ENCODE peak calls at places on chromosomes 2 and 18, in five cellular contexts. Q, X, O, V and T are unnamed samples.

GRCh38 chr2:48530033-48530804 is at the start of gene STON1:
- DNase-seq in O (peak; percentile 64), Q (peak; percentile 25), V (no peak), X (peak; percentile 32), T (no peak)

GRCh38 chr18:32775628-32776027 is 2.8 kb upstream of the KLHL14 start:
- DNase-seq in Q (no peak), O (no peak), X (no peak), V (no peak), T (no peak)

GRCh38 chr2:23454501-23455120 is 69.6 kb downstream of the KLHL29 start:
- DNase-seq in Q (no peak), O (no peak), X (no peak), V (no peak), T (no peak)

GRCh38 chr2:98455494-98455976 is 10.9 kb downstream of the INPP4A start:
- DNase-seq in O (no peak), V (peak; percentile 68), Q (peak; percentile 64), X (no peak), T (no peak)

GRCh38 chr2:195737531-195738162 is 80.6 kb downstream of the SLC39A10 start:
- DNase-seq in Q (peak; percentile 56), X (no peak), V (no peak), O (no peak), T (no peak)

GRCh38 chr2:239201531-239201876 is 199.3 kb downstream of the HDAC4 start:
- DNase-seq in Q (no peak), O (no peak), V (no peak), X (no peak), T (no peak)

GRCh38 chr2:177728920-177729319 is 336.3 kb downstream of the AGPS start:
- DNase-seq in V (no peak), O (no peak), X (no peak), Q (no peak), T (no peak)

GRCh38 chr2:5195636-5196035 is 496.5 kb upstream of the SOX11 start:
- DNase-seq in Q (no peak), V (no peak), X (no peak), O (no peak), T (no peak)

GRCh38 chr2:57516740-57517340 is 529.8 kb upstream of the VRK2 start:
- DNase-seq in Q (peak; percentile 47), X (peak; percentile 28), V (peak; percentile 7), O (peak; percentile 24), T (peak; percentile 36)

GRCh38 chr18:80157708-80158343 is 48.8 kb downstream of the ADNP2 start:
- DNase-seq in O (peak; percentile 74), V (peak; percentile 27), X (peak; percentile 21), Q (peak; percentile 74), T (peak; percentile 57)

GRCh38 chr18:53864758-53865157 is 359.7 kb downstream of the MBD2 start:
- DNase-seq in Q (no peak), V (no peak), O (no peak), X (no peak), T (no peak)

GRCh38 chr2:173151671-173152398 is 76.2 kb downstream of the MAP3K20 start:
- DNase-seq in O (no peak), Q (peak; percentile 90), X (no peak), V (no peak), T (no peak)

GRCh38 chr2:33448216-33448899 is 28.1 kb upstream of the RASGRP3 start:
- DNase-seq in V (no peak), O (no peak), X (no peak), Q (no peak), T (no peak)

GRCh38 chr2:37635359-37636208 is 35.9 kb downstream of the CDC42EP3 start:
- DNase-seq in Q (peak; percentile 82), V (peak; percentile 92), O (no peak), X (no peak), T (no peak)

GRCh38 chr2:150167711-150168110 is 319.8 kb downstream of the RND3 start:
- DNase-seq in Q (peak; percentile 77), V (peak; percentile 30), X (peak; percentile 15), O (peak; percentile 70), T (no peak)

GRCh38 chr2:109611467-109612095 is 2.2 kb downstream of the SEPTIN10 start:
- DNase-seq in O (no peak), X (no peak), V (no peak), Q (peak; percentile 96), T (peak; percentile 35)

GRCh38 chr2:112644933-112645395 is 775 bp upstream of the SLC20A1 start:
- DNase-seq in X (no peak), O (no peak), V (no peak), Q (peak; percentile 56), T (no peak)

GRCh38 chr2:236776695-236777251 is 207.1 kb downstream of the ACKR3 start:
- DNase-seq in O (no peak), V (no peak), X (peak; percentile 33), Q (peak; percentile 35), T (no peak)

GRCh38 chr2:1742680-1743395 is 1.5 kb downstream of the PXDN start:
- DNase-seq in O (no peak), X (peak; percentile 67), V (no peak), Q (peak; percentile 90), T (no peak)

GRCh38 chr2:188576657-188577056 is 285.0 kb downstream of the GULP1 start:
- DNase-seq in O (no peak), Q (no peak), V (no peak), X (no peak), T (no peak)

GRCh38 chr2:28658369-28658768 is 93.3 kb upstream of the PPP1CB start:
- DNase-seq in X (no peak), Q (peak; percentile 86), V (no peak), O (no peak), T (no peak)

GRCh38 chr2:240624950-240625621 is at the start of gene GPR35:
- DNase-seq in X (no peak), O (peak; percentile 60), V (peak; percentile 42), Q (peak; percentile 43), T (no peak)

GRCh38 chr18:63741769-63742168 is 33.4 kb upstream of the SERPINB7 start:
- DNase-seq in V (no peak), Q (peak; percentile 61), O (no peak), X (no peak), T (no peak)

GRCh38 chr2:236601306-236602202 is 31.9 kb downstream of the ACKR3 start:
- DNase-seq in Q (no peak), X (no peak), O (no peak), V (peak; percentile 45), T (no peak)

GRCh38 chr2:196066794-196067382 is 1.7 kb downstream of the DNAH7 start:
- DNase-seq in Q (peak; percentile 35), X (peak; percentile 40), O (peak; percentile 30), V (no peak), T (no peak)

DNA sequence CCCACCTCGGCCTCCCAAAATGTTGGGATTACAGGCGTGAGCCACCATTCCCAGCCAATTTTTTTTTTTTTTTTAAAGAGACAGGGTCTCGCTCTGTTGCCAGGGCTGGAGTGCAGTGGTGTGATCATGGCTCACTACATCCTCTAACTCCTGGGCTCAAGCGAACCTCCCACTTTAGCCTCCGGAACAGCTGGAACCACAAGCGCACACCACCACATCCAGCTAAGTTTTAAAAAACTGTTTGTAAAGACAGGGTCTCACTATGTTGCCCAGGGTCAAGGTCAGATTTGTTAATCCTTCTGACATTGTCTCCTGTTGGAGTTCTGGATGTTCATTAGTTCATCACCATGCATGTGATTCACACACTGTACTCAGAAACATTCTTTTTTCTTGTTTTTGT is 149.9 kb downstream of the TGIF1 start:
- DNase-seq in O (no peak), X (no peak), Q (no peak), V (no peak), T (no peak)
- H3K4me1 ChIP-seq in O (peaks cover 63% of the 10 kb centered on the region), X (peaks cover 78% of the 10 kb centered on the region), Q (peaks cover 22% of the 10 kb centered on the region), V (peaks cover 47% of the 10 kb centered on the region), T (peaks cover 85% of the 10 kb centered on the region)

DNA sequence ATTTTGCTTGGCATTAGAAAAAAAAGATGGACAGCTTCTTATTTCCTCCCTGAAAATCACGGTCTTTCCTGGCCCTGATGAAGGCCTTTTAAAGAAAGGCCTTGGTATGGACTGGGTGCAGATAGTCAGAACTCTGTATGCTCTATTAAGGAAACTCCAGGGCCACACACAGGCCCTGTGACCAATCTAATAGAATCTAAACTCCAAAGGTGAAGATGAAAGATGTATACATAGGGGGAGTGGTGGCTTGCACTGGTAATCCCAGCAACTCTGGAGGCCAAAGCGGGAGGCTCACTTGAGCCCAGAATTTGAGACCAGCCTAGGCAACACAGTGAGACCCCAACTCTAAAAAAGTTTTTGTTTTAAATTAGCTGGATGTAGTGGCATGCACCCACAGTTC is 37.3 kb downstream of the OXER1 start:
- DNase-seq in V (no peak), X (no peak), O (no peak), Q (no peak), T (no peak)
- TF ChIP-seq BHLHE40 in V (no peak), X (no peak), O (no peak), Q (no peak), T (no peak)

GRCh38 chr18:23257686-23258565 is 122.6 kb downstream of the CABLES1 start:
- DNase-seq in O (no peak), V (no peak), X (no peak), Q (peak; percentile 79), T (no peak)

GRCh38 chr18:23257153-23257552 is 121.9 kb downstream of the CABLES1 start:
- DNase-seq in Q (no peak), X (no peak), V (no peak), O (no peak), T (peak; percentile 6)

GRCh38 chr18:23260932-23261590 is 125.8 kb downstream of the CABLES1 start:
- DNase-seq in Q (no peak), V (no peak), X (no peak), O (no peak), T (no peak)

GRCh38 chr18:23258566-23259265 is 123.4 kb downstream of the CABLES1 start:
- DNase-seq in V (no peak), O (no peak), Q (no peak), X (no peak), T (no peak)

GRCh38 chr18:23259701-23260661 is 124.7 kb downstream of the CABLES1 start:
- DNase-seq in Q (peak; percentile 82), X (no peak), V (no peak), O (peak; percentile 78), T (peak; percentile 56)
- H3K4me1 ChIP-seq in Q (peaks cover 29% of the 10 kb centered on the region), X (no peaks in the 10 kb centered on the region), V (peaks cover 22% of the 10 kb centered on the region), O (peaks cover 9% of the 10 kb centered on the region), T (peaks cover 63% of the 10 kb centered on the region)

DNA sequence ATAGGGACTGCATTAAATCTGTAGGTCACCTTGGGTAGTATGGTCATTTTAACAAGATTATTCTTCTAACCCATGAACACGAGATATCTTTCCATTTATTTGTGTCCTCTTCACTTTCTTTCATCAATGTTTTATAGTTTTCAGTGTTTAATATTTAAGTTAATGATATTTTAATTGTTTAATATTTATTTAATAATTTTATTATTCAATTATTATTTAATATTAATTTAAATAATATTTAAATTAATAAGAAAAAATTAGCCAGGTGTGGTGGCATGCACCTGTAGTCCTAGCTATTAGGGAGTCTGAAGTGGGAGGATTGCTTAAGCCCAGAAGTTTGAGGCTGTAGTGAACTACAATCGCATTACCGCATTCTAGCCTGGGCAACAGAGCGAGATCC is 33.0 kb downstream of the CASP10 start:
- DNase-seq in O (no peak), Q (no peak), V (no peak), X (no peak), T (no peak)
- TF ChIP-seq BHLHE40 in O (no peak), Q (no peak), V (no peak), X (no peak), T (no peak)

GRCh38 chr18:377088-377487 is 109.2 kb upstream of the THOC1 start:
- DNase-seq in V (no peak), O (no peak), X (no peak), Q (no peak), T (no peak)
- H3K4me1 ChIP-seq in V (no peaks in the 10 kb centered on the region), O (no peaks in the 10 kb centered on the region), X (no peaks in the 10 kb centered on the region), Q (peaks cover 7% of the 10 kb centered on the region), T (no peaks in the 10 kb centered on the region)

GRCh38 chr2:145026456-145027072 is 506.6 kb upstream of the ZEB2 start:
- DNase-seq in Q (no peak), O (no peak), V (no peak), X (no peak), T (no peak)
- TF ChIP-seq BHLHE40 in Q (no peak), O (no peak), V (no peak), X (no peak), T (no peak)

GRCh38 chr2:217417536-217417935 is 557.7 kb upstream of the TNP1 start:
- DNase-seq in Q (no peak), O (no peak), X (no peak), V (no peak), T (no peak)
- H3K4me1 ChIP-seq in Q (peaks cover 17% of the 10 kb centered on the region), O (no peaks in the 10 kb centered on the region), X (no peaks in the 10 kb centered on the region), V (peaks cover 9% of the 10 kb centered on the region), T (no peaks in the 10 kb centered on the region)